ENCODE peak calls at places on chromosome 7, in nine cellular contexts. One of them, this sample, is unnamed. For H3K27me3, the result is how much of the 10 kb centered on the place peaks cover.

GRCh38 chr7:21916176-21916575 is 29.5 kb downstream of the CDCA7L start:
- DNase-seq in tibial artery: no peak
- DNase-seq in brain microvascular endothelial cell: no peak
- DNase-seq in pancreas: no peak
- DNase-seq in neural progenitor cell: no peak
- DNase-seq in GM23248: no peak
- DNase-seq in body of pancreas: no peak
- DNase-seq in foreskin keratinocyte: no peak
- DNase-seq in dorsolateral prefrontal cortex: no peak
- DNase-seq in this sample: no peak

GRCh38 chr7:43390601-43391000 is 192.3 kb upstream of the STK17A start:
- DNase-seq in tibial artery: no peak
- DNase-seq in brain microvascular endothelial cell: no peak
- DNase-seq in pancreas: no peak
- DNase-seq in neural progenitor cell: peak
- DNase-seq in GM23248: no peak
- DNase-seq in body of pancreas: no peak
- DNase-seq in foreskin keratinocyte: no peak
- DNase-seq in dorsolateral prefrontal cortex: no peak
- DNase-seq in this sample: no peak

GRCh38 chr7:57216340-57216739 is 84.1 kb upstream of the ZNF479 start:
- DNase-seq in tibial artery: no peak
- DNase-seq in brain microvascular endothelial cell: no peak
- DNase-seq in pancreas: no peak
- DNase-seq in neural progenitor cell: no peak
- DNase-seq in GM23248: no peak
- DNase-seq in body of pancreas: no peak
- DNase-seq in foreskin keratinocyte: no peak
- DNase-seq in dorsolateral prefrontal cortex: peak
- DNase-seq in this sample: no peak

GRCh38 chr7:133562617-133563016 is 309.7 kb downstream of the EXOC4 start:
- DNase-seq in tibial artery: no peak
- DNase-seq in brain microvascular endothelial cell: no peak
- DNase-seq in pancreas: no peak
- DNase-seq in neural progenitor cell: no peak
- DNase-seq in GM23248: peak
- DNase-seq in body of pancreas: no peak
- DNase-seq in foreskin keratinocyte: no peak
- DNase-seq in dorsolateral prefrontal cortex: no peak
- DNase-seq in this sample: no peak

GRCh38 chr7:87934699-87935372 is 785 bp downstream of the ADAM22 start:
- DNase-seq in tibial artery: no peak
- DNase-seq in brain microvascular endothelial cell: no peak
- DNase-seq in pancreas: no peak
- DNase-seq in neural progenitor cell: peak
- DNase-seq in GM23248: peak
- DNase-seq in body of pancreas: no peak
- DNase-seq in foreskin keratinocyte: peak
- DNase-seq in dorsolateral prefrontal cortex: peak
- DNase-seq in this sample: no peak

GRCh38 chr7:36048902-36049240 is 104.2 kb upstream of the EEPD1 start:
- DNase-seq in tibial artery: no peak
- DNase-seq in brain microvascular endothelial cell: no peak
- DNase-seq in pancreas: no peak
- DNase-seq in neural progenitor cell: no peak
- DNase-seq in GM23248: peak
- DNase-seq in body of pancreas: no peak
- DNase-seq in foreskin keratinocyte: no peak
- DNase-seq in dorsolateral prefrontal cortex: no peak
- DNase-seq in this sample: no peak

GRCh38 chr7:161786-162185 is 30.6 kb upstream of the FAM20C start:
- DNase-seq in tibial artery: no peak
- DNase-seq in brain microvascular endothelial cell: no peak
- DNase-seq in pancreas: peak
- DNase-seq in neural progenitor cell: no peak
- DNase-seq in GM23248: no peak
- DNase-seq in body of pancreas: no peak
- DNase-seq in foreskin keratinocyte: no peak
- DNase-seq in dorsolateral prefrontal cortex: peak
- DNase-seq in this sample: no peak

GRCh38 chr7:12401538-12402364 is 1.9 kb downstream of the VWDE start:
- DNase-seq in tibial artery: no peak
- DNase-seq in brain microvascular endothelial cell: no peak
- DNase-seq in pancreas: no peak
- DNase-seq in neural progenitor cell: no peak
- DNase-seq in GM23248: no peak
- DNase-seq in body of pancreas: no peak
- DNase-seq in foreskin keratinocyte: no peak
- DNase-seq in dorsolateral prefrontal cortex: no peak
- DNase-seq in this sample: no peak

GRCh38 chr7:122442929-122443328 is 138.4 kb upstream of the FEZF1 start:
- DNase-seq in tibial artery: no peak
- DNase-seq in brain microvascular endothelial cell: no peak
- DNase-seq in pancreas: no peak
- DNase-seq in neural progenitor cell: peak
- DNase-seq in GM23248: no peak
- DNase-seq in body of pancreas: no peak
- DNase-seq in foreskin keratinocyte: no peak
- DNase-seq in dorsolateral prefrontal cortex: no peak
- DNase-seq in this sample: no peak

GRCh38 chr7:99422625-99423024 is 13.9 kb downstream of the BUD31 start:
- DNase-seq in tibial artery: no peak
- DNase-seq in brain microvascular endothelial cell: no peak
- DNase-seq in pancreas: no peak
- DNase-seq in neural progenitor cell: no peak
- DNase-seq in GM23248: no peak
- DNase-seq in body of pancreas: no peak
- DNase-seq in foreskin keratinocyte: no peak
- DNase-seq in dorsolateral prefrontal cortex: no peak
- DNase-seq in this sample: peak

GRCh38 chr7:98420966-98421612 is 20.2 kb upstream of the BAIAP2L1 start:
- DNase-seq in tibial artery: no peak
- DNase-seq in brain microvascular endothelial cell: no peak
- DNase-seq in pancreas: peak
- DNase-seq in neural progenitor cell: peak
- DNase-seq in GM23248: peak
- DNase-seq in body of pancreas: peak
- DNase-seq in foreskin keratinocyte: peak
- DNase-seq in dorsolateral prefrontal cortex: peak
- DNase-seq in this sample: peak

GRCh38 chr7:92735707-92736106 is 100.7 kb downstream of the CDK6 start:
- DNase-seq in tibial artery: no peak
- DNase-seq in brain microvascular endothelial cell: no peak
- DNase-seq in pancreas: no peak
- DNase-seq in neural progenitor cell: no peak
- DNase-seq in GM23248: peak
- DNase-seq in body of pancreas: no peak
- DNase-seq in foreskin keratinocyte: no peak
- DNase-seq in dorsolateral prefrontal cortex: no peak
- DNase-seq in this sample: peak

GRCh38 chr7:143172354-143172753 is 10.9 kb upstream of the TAS2R39 start:
- DNase-seq in tibial artery: no peak
- DNase-seq in brain microvascular endothelial cell: no peak
- DNase-seq in pancreas: peak
- DNase-seq in neural progenitor cell: no peak
- DNase-seq in GM23248: peak
- DNase-seq in body of pancreas: peak
- DNase-seq in foreskin keratinocyte: no peak
- DNase-seq in dorsolateral prefrontal cortex: no peak
- DNase-seq in this sample: peak

GRCh38 chr7:151794508-151795167 is 82.3 kb downstream of the PRKAG2 start:
- DNase-seq in tibial artery: no peak
- DNase-seq in brain microvascular endothelial cell: peak
- DNase-seq in pancreas: no peak
- DNase-seq in neural progenitor cell: no peak
- DNase-seq in GM23248: peak
- DNase-seq in body of pancreas: no peak
- DNase-seq in foreskin keratinocyte: no peak
- DNase-seq in dorsolateral prefrontal cortex: peak
- DNase-seq in this sample: no peak

GRCh38 chr7:1291040-1291689 is 58.5 kb downstream of the UNCX start:
- DNase-seq in tibial artery: no peak
- DNase-seq in brain microvascular endothelial cell: no peak
- DNase-seq in pancreas: no peak
- DNase-seq in neural progenitor cell: no peak
- DNase-seq in GM23248: peak
- DNase-seq in body of pancreas: no peak
- DNase-seq in foreskin keratinocyte: no peak
- DNase-seq in dorsolateral prefrontal cortex: no peak
- DNase-seq in this sample: no peak
- H3K27me3 ChIP-seq in tibial artery: half or more
- H3K27me3 ChIP-seq in brain microvascular endothelial cell: under half
- H3K27me3 ChIP-seq in pancreas: under half
- H3K27me3 ChIP-seq in neural progenitor cell: half or more
- H3K27me3 ChIP-seq in GM23248: under half
- H3K27me3 ChIP-seq in body of pancreas: under half
- H3K27me3 ChIP-seq in foreskin keratinocyte: under half
- H3K27me3 ChIP-seq in dorsolateral prefrontal cortex: under half
- H3K27me3 ChIP-seq in this sample: under half

GRCh38 chr7:140182917-140183316 is 6.1 kb upstream of the KDM7A start:
- DNase-seq in tibial artery: no peak
- DNase-seq in brain microvascular endothelial cell: no peak
- DNase-seq in pancreas: no peak
- DNase-seq in neural progenitor cell: no peak
- DNase-seq in GM23248: no peak
- DNase-seq in body of pancreas: no peak
- DNase-seq in foreskin keratinocyte: no peak
- DNase-seq in dorsolateral prefrontal cortex: no peak
- DNase-seq in this sample: no peak

GRCh38 chr7:140176271-140176701 is 497 bp downstream of the KDM7A start:
- DNase-seq in tibial artery: no peak
- DNase-seq in brain microvascular endothelial cell: no peak
- DNase-seq in pancreas: no peak
- DNase-seq in neural progenitor cell: peak
- DNase-seq in GM23248: peak
- DNase-seq in body of pancreas: peak
- DNase-seq in foreskin keratinocyte: no peak
- DNase-seq in dorsolateral prefrontal cortex: no peak
- DNase-seq in this sample: no peak

GRCh38 chr7:140176811-140177702 is at the start of gene KDM7A:
- DNase-seq in tibial artery: peak
- DNase-seq in brain microvascular endothelial cell: peak
- DNase-seq in pancreas: peak
- DNase-seq in neural progenitor cell: peak
- DNase-seq in GM23248: peak
- DNase-seq in body of pancreas: peak
- DNase-seq in foreskin keratinocyte: peak
- DNase-seq in dorsolateral prefrontal cortex: peak
- DNase-seq in this sample: peak

GRCh38 chr7:140175221-140176218 is 1.3 kb downstream of the KDM7A start:
- DNase-seq in tibial artery: peak
- DNase-seq in brain microvascular endothelial cell: peak
- DNase-seq in pancreas: peak
- DNase-seq in neural progenitor cell: peak
- DNase-seq in GM23248: peak
- DNase-seq in body of pancreas: peak
- DNase-seq in foreskin keratinocyte: peak
- DNase-seq in dorsolateral prefrontal cortex: peak
- DNase-seq in this sample: peak

GRCh38 chr7:140179339-140179738 is 2.6 kb upstream of the KDM7A start:
- DNase-seq in tibial artery: no peak
- DNase-seq in brain microvascular endothelial cell: no peak
- DNase-seq in pancreas: no peak
- DNase-seq in neural progenitor cell: no peak
- DNase-seq in GM23248: no peak
- DNase-seq in body of pancreas: no peak
- DNase-seq in foreskin keratinocyte: no peak
- DNase-seq in dorsolateral prefrontal cortex: no peak
- DNase-seq in this sample: no peak
- H3K27me3 ChIP-seq in tibial artery: under half
- H3K27me3 ChIP-seq in brain microvascular endothelial cell: under half
- H3K27me3 ChIP-seq in pancreas: under half
- H3K27me3 ChIP-seq in neural progenitor cell: half or more
- H3K27me3 ChIP-seq in GM23248: under half
- H3K27me3 ChIP-seq in body of pancreas: under half
- H3K27me3 ChIP-seq in foreskin keratinocyte: under half
- H3K27me3 ChIP-seq in dorsolateral prefrontal cortex: under half
- H3K27me3 ChIP-seq in this sample: under half

GRCh38 chr7:97018126-97018601 is 6.5 kb downstream of the DLX5 start:
- DNase-seq in tibial artery: no peak
- DNase-seq in brain microvascular endothelial cell: no peak
- DNase-seq in pancreas: no peak
- DNase-seq in neural progenitor cell: peak
- DNase-seq in GM23248: no peak
- DNase-seq in body of pancreas: no peak
- DNase-seq in foreskin keratinocyte: no peak
- DNase-seq in dorsolateral prefrontal cortex: no peak
- DNase-seq in this sample: no peak
- H3K27me3 ChIP-seq in tibial artery: half or more
- H3K27me3 ChIP-seq in brain microvascular endothelial cell: half or more
- H3K27me3 ChIP-seq in pancreas: under half
- H3K27me3 ChIP-seq in neural progenitor cell: half or more
- H3K27me3 ChIP-seq in GM23248: half or more
- H3K27me3 ChIP-seq in body of pancreas: under half
- H3K27me3 ChIP-seq in foreskin keratinocyte: half or more
- H3K27me3 ChIP-seq in dorsolateral prefrontal cortex: half or more
- H3K27me3 ChIP-seq in this sample: under half

DNA sequence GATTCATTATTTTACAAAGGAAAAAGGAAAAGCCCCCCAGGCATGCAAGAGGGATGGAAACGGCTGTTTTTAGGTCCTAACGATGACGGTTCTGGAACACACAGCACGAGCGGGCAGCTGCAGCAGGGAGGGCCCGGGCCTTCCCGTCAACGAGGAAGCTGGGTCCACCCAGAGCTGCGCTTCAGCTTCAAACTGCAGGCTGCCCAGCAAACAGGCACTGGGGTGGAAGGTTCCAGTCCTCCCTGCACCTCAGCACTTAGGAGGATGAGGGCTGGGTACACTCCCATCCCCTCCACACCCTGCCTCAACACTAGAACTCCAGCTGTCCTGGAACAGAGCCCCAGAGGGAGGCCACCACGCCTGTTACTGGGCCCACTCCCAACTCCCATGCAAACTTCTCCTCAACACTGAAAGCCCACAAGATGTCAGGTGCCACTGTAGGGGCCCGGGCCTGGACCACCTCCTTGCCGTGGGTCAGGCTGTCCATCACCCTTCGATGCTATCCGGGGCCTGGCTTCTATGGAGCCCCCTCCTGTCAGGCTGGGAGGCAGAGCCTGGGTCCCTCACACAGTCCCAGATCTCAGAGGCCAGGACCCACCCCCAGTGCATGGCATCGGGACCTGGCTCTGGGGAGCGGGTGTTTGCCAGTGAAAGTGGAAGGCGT is 33.0 kb downstream of the PAPOLB start:
- DNase-seq in tibial artery: no peak
- DNase-seq in brain microvascular endothelial cell: no peak
- DNase-seq in pancreas: no peak
- DNase-seq in neural progenitor cell: no peak
- DNase-seq in GM23248: no peak
- DNase-seq in body of pancreas: no peak
- DNase-seq in foreskin keratinocyte: no peak
- DNase-seq in dorsolateral prefrontal cortex: no peak
- DNase-seq in this sample: no peak
- H3K27me3 ChIP-seq in tibial artery: under half
- H3K27me3 ChIP-seq in brain microvascular endothelial cell: under half
- H3K27me3 ChIP-seq in pancreas: under half
- H3K27me3 ChIP-seq in neural progenitor cell: under half
- H3K27me3 ChIP-seq in GM23248: under half
- H3K27me3 ChIP-seq in body of pancreas: under half
- H3K27me3 ChIP-seq in foreskin keratinocyte: under half
- H3K27me3 ChIP-seq in dorsolateral prefrontal cortex: under half
- H3K27me3 ChIP-seq in this sample: under half

This sample was measured in small intestine.